ENCODE peak calls at places on chromosomes 1 and 21, in five cellular contexts. M, S, W, E and P are unnamed samples.

GRCh38 chr1:197356723-197357533 is 88.9 kb downstream of the CRB1 start:
- DNase-seq in M (no peak), S (no peak), W (peak), E (peak), P (peak)

GRCh38 chr1:21834094-21834493 is 22.0 kb downstream of the LDLRAD2 start:
- DNase-seq in M (no peak), S (no peak), W (no peak), E (no peak), P (no peak)

GRCh38 chr1:71464016-71464415 is 383.2 kb upstream of the ZRANB2 start:
- DNase-seq in M (no peak), S (no peak), W (no peak), E (peak), P (no peak)

GRCh38 chr1:157829210-157829609 is 9.3 kb upstream of the FCRL1 start:
- DNase-seq in M (no peak), S (no peak), W (no peak), E (no peak), P (no peak)

GRCh38 chr1:186872356-186872755 is 43.6 kb downstream of the PLA2G4A start:
- DNase-seq in M (no peak), S (no peak), W (no peak), E (no peak), P (no peak)

GRCh38 chr1:201282931-201283829 is at the start of gene PKP1:
- DNase-seq in M (peak), S (no peak), W (no peak), E (peak), P (no peak)

GRCh38 chr1:112674440-112674985 is at the start of gene MOV10:
- DNase-seq in M (peak), S (peak), W (peak), E (peak), P (peak)

GRCh38 chr1:24910751-24911650 is 19.1 kb downstream of the RUNX3 start:
- DNase-seq in M (no peak), S (no peak), W (no peak), E (no peak), P (no peak)

GRCh38 chr21:30340714-30341573 is 3.5 kb upstream of the KRTAP27-1 start:
- DNase-seq in M (no peak), S (no peak), W (peak), E (peak), P (peak)